ENCODE peak calls at places on chromosomes 13 and 19, in five cellular contexts. Q is brain microvascular endothelial cell, Z is neural crest cell, W is heart right ventricle, E is tibial artery. O is an unnamed sample.

GRCh38 chr19:46546194-46546896 is 50.7 kb upstream of the PNMA8B start:
- DNase-seq in Q (peak), W (no peak), E (no peak), Z (no peak), O (peak)

GRCh38 chr13:51734786-51735185 is 69.2 kb downstream of the DHRS12 start:
- DNase-seq in W (no peak), Q (no peak), Z (no peak), E (no peak), O (no peak)

GRCh38 chr13:65236841-65237418 is 1993.2 kb downstream of the PCDH9 start:
- DNase-seq in Q (no peak), E (no peak), Z (no peak), W (no peak), O (no peak)

GRCh38 chr19:3698386-3698950 is 1.8 kb downstream of the PIP5K1C start:
- DNase-seq in W (no peak), E (no peak), Z (no peak), Q (no peak), O (peak)

GRCh38 chr19:2533072-2533425 is 57.1 kb downstream of the GADD45B start:
- DNase-seq in Z (no peak), W (no peak), Q (no peak), E (no peak), O (no peak)

GRCh38 chr13:29758591-29759114 is 91.8 kb downstream of the UBL3 start:
- DNase-seq in Z (no peak), Q (peak), E (no peak), W (no peak), O (peak)

GRCh38 chr19:19081642-19082151 is 17.9 kb downstream of the SLC25A42 start:
- DNase-seq in Z (no peak), E (peak), Q (peak), W (peak), O (no peak)

GRCh38 chr13:44932850-44933251 is 56.4 kb downstream of the NUFIP1 start:
- DNase-seq in W (no peak), Q (peak), E (no peak), Z (no peak), O (no peak)

DNA sequence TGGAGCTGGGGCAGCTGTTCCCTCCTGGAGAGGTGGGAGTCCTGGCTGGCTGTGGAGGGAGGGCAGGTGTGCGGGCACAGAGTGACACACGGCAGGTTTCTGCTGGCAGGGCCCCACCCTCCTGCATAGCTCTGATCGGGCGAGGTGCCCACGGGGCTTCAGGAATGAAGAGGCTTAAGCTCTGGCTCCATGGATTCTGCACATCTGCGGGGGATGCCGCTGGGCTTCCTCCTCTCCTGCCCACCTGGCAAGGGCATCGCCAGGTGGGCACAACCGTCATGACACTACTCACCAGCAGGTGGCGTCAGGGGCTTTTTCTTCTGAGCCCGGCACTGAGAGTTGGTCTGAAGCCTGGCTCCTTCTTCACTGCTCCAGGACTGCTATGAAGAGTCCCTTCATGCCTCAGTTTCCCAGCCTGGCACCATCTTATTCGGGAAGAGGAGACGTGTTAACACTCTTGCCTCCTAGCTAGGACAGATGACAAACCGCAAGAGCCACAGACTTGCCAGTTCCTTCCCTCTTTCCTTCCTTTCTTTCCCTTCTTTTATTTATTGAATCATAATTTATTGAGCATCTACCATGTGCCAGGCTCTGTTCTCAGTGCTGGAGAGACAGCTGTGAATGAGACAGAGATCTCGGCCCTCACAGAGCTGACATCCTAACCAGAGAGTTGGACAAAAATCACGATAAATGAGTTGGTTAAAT is 15.2 kb upstream of the PAK4 start:
- DNase-seq in Z (peak), Q (no peak), W (peak), E (no peak), O (peak)
- TF ChIP-seq CTCF in Z (peak), Q (peak), W (peak), E (peak), O (peak)

GRCh38 chr19:15252398-15253018 is 20.3 kb upstream of the EPHX3 start:
- DNase-seq in Q (peak), Z (peak), W (no peak), E (peak), O (peak)
- TF ChIP-seq CTCF in Q (peak), Z (peak), W (peak), E (peak), O (no peak)

GRCh38 chr13:25149670-25150069 is 22.4 kb downstream of the AMER2 start:
- DNase-seq in E (no peak), Q (no peak), Z (no peak), W (no peak), O (no peak)

GRCh38 chr13:25148005-25148798 is 23.9 kb downstream of the AMER2 start:
- DNase-seq in Q (no peak), E (no peak), W (no peak), Z (no peak), O (no peak)

GRCh38 chr13:25151626-25152025 is 20.5 kb downstream of the AMER2 start:
- DNase-seq in Q (no peak), Z (no peak), W (no peak), E (no peak), O (no peak)

DNA sequence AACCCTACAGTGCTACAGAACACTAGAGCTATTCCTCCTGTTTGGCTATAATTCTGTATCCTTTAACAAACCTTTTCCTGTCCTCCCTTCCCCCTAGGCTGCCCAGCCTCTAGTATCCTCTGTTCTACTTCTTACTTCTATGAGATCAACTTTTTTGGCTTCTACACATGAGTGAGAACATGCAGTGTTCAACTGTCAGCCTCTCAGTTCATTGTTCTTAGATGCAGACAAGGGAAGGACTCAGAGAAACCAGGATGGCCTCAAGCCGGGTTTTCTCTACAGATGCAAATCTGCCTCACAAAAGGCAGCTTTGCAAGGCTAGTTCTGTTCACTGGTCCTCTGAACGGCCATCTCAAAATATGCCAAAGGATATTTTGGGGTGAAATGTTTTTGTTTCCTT is 18.4 kb downstream of the AMER2 start:
- DNase-seq in Q (no peak), W (no peak), Z (no peak), E (no peak), O (no peak)
- TF ChIP-seq CTCF in Q (no peak), W (no peak), Z (no peak), E (no peak), O (no peak)

GRCh38 chr13:43003010-43003409 is 11.0 kb upstream of the EPSTI1 start:
- DNase-seq in W (no peak), E (no peak), Q (no peak), Z (no peak), O (no peak)
- TF ChIP-seq CTCF in W (no peak), E (no peak), Q (no peak), Z (no peak), O (no peak)

GRCh38 chr13:110444226-110444653 is 117.3 kb downstream of the RAB20 start:
- DNase-seq in E (peak), W (no peak), Z (no peak), Q (peak), O (no peak)
- TF ChIP-seq CTCF in E (peak), W (peak), Z (no peak), Q (peak), O (no peak)

GRCh38 chr19:8511573-8512101 is 2.3 kb downstream of the ZNF414 start:
- DNase-seq in W (no peak), E (no peak), Z (no peak), Q (no peak), O (no peak)
- TF ChIP-seq CTCF in W (no peak), E (no peak), Z (no peak), Q (no peak), O (no peak)

GRCh38 chr19:947090-947706 is 21.4 kb downstream of the ARID3A start:
- DNase-seq in Q (no peak), W (no peak), Z (no peak), E (no peak), O (no peak)
- TF ChIP-seq CTCF in Q (no peak), W (no peak), Z (no peak), E (no peak), O (no peak)

DNA sequence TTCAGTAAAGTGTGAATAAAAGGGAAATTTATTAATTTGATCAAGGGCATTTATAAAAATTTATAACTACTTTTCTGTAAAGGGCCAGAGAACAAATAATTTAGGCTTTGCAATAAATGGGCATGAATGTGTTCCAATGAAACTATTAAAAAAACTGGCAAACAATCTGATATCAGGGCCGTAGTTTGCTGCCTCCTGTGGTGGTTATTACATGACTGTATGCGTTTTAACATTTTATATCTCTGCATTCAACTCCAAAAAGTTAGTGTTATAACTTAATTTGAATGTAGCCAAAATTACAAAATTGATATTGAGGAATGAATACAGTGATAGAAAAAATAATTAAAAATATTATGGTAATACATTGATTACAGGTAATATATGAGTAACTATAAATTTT is 80.5 kb upstream of the POSTN start:
- DNase-seq in Z (no peak), W (no peak), E (no peak), Q (no peak), O (no peak)
- TF ChIP-seq CTCF in Z (peak), W (no peak), E (no peak), Q (peak), O (no peak)